ENCODE peak calls at places on chromosomes 2 and 18, in five cellular contexts. V is BJ, N is GM06990, Q is astrocyte, O is cardiac fibroblast. Z is an unnamed sample.
A peak's percentile ranks its signal among the peaks of the same experiment; 100 is the strongest.

GRCh38 chr2:159855153-159856140 is 57.4 kb upstream of the CD302 start:
- DNase-seq in V (no peak), N (no peak), Q (peak; percentile 4), O (peak; percentile 66), Z (peak; percentile 30)

GRCh38 chr2:21535826-21536225 is 412.1 kb downstream of the TDRD15 start:
- DNase-seq in V (no peak), N (no peak), Q (no peak), O (no peak), Z (no peak)

GRCh38 chr2:218010116-218010837 is 7.5 kb upstream of the TNS1 start:
- DNase-seq in V (no peak), N (no peak), Q (no peak), O (peak; percentile 58), Z (no peak)

GRCh38 chr2:113077921-113078320 is 10.2 kb downstream of the IL1F10 start:
- DNase-seq in V (no peak), N (no peak), Q (peak; percentile 32), O (no peak), Z (no peak)

GRCh38 chr18:43949291-43949690 is 672.0 kb upstream of the SYT4 start:
- DNase-seq in V (no peak), N (no peak), Q (no peak), O (no peak), Z (no peak)

GRCh38 chr18:46481048-46481846 is 175.8 kb downstream of the LOXHD1 start:
- DNase-seq in V (no peak), N (no peak), Q (peak; percentile 12), O (peak; percentile 55), Z (peak; percentile 48)

GRCh38 chr2:185510060-185510459 is 228.5 kb upstream of the FSIP2 start:
- DNase-seq in V (no peak), N (no peak), Q (no peak), O (no peak), Z (no peak)

GRCh38 chr2:124913873-124914272 is 888.8 kb downstream of the CNTNAP5 start:
- DNase-seq in V (no peak), N (no peak), Q (peak; percentile 3), O (no peak), Z (no peak)

GRCh38 chr2:112021781-112022231 is 33.3 kb upstream of the TMEM87B start:
- DNase-seq in V (no peak), N (no peak), Q (peak; percentile 70), O (no peak), Z (peak; percentile 6)

GRCh38 chr2:240586919-240587800 is 626 bp downstream of the CAPN10 start:
- DNase-seq in V (no peak), N (no peak), Q (no peak), O (peak; percentile 18), Z (no peak)

GRCh38 chr18:9483526-9483925 is 8.2 kb downstream of the RALBP1 start:
- DNase-seq in V (no peak), N (no peak), Q (no peak), O (no peak), Z (no peak)

GRCh38 chr18:27185025-27185763 is at the start of gene CHST9:
- DNase-seq in V (no peak), N (peak; percentile 1), Q (no peak), O (no peak), Z (no peak)

GRCh38 chr2:172196768-172197322 is 94.1 kb upstream of the DLX2 start:
- DNase-seq in V (no peak), N (no peak), Q (peak; percentile 84), O (peak; percentile 22), Z (peak; percentile 50)

GRCh38 chr2:69646714-69647113 is 3.2 kb upstream of the AAK1 start:
- DNase-seq in V (no peak), N (no peak), Q (no peak), O (no peak), Z (no peak)

GRCh38 chr2:133986076-133986837 is 267.6 kb upstream of the MGAT5 start:
- DNase-seq in V (no peak), N (no peak), Q (peak; percentile 60), O (peak; percentile 13), Z (peak; percentile 60)

GRCh38 chr2:101330253-101330921 is 21.9 kb upstream of the RNF149 start:
- DNase-seq in V (no peak), N (no peak), Q (peak; percentile 29), O (peak; percentile 40), Z (no peak)

GRCh38 chr2:101329026-101329425 is 20.5 kb upstream of the RNF149 start:
- DNase-seq in V (no peak), N (no peak), Q (no peak), O (no peak), Z (no peak)

GRCh38 chr2:101327863-101328394 is 19.4 kb upstream of the RNF149 start:
- DNase-seq in V (no peak), N (no peak), Q (no peak), O (no peak), Z (no peak)

GRCh38 chr2:101331202-101331601 is 22.7 kb upstream of the RNF149 start:
- DNase-seq in V (no peak), N (no peak), Q (no peak), O (no peak), Z (no peak)

DNA sequence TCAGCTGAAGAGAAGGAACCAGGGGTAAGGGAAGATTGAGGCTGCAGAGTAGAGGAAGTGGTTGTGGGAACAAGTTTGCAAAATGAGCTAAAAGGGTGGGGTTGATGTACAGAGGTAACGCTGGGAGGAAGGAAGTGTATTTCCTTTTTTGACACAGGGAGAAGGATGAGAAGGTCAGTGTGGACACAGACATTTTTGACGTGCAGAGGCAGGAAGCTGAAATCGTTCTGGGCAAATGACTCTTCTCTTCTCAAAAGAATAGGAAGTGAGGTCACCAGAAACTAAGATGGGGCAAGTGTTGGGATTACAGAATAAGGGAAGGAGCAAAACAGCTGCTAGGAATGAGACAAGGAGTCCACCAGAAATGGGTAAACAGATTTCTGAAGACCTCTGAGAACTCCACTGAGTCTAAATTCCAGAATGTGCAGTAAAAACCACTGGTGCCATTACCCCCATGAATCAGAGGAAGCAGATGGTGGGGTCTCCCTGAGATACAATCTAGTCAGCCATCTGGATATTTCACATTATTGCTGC is 20.0 kb upstream of the RNF149 start:
- DNase-seq in V (no peak), N (no peak), Q (peak; percentile 82), O (peak; percentile 47), Z (no peak)
- H3K4me3 ChIP-seq in V (no peak overlapping the region), N (no peak overlapping the region), Q (no peak overlapping the region), O (no peak overlapping the region), Z (no peak overlapping the region)

GRCh38 chr2:158825021-158825420 is 29.9 kb downstream of the DAPL1 start:
- DNase-seq in V (no peak), N (no peak), Q (no peak), O (no peak), Z (no peak)

GRCh38 chr2:158822212-158822611 is 27.1 kb downstream of the DAPL1 start:
- DNase-seq in V (no peak), N (no peak), Q (peak; percentile 41), O (no peak), Z (no peak)

GRCh38 chr2:158828378-158829136 is 33.4 kb downstream of the DAPL1 start:
- DNase-seq in V (no peak), N (no peak), Q (peak; percentile 70), O (peak; percentile 67), Z (peak; percentile 79)

GRCh38 chr2:158823838-158824237 is 28.7 kb downstream of the DAPL1 start:
- DNase-seq in V (no peak), N (no peak), Q (no peak), O (no peak), Z (no peak)

GRCh38 chr2:158826965-158827364 is 31.8 kb downstream of the DAPL1 start:
- DNase-seq in V (no peak), N (no peak), Q (no peak), O (no peak), Z (no peak)
- TF ChIP-seq CTCF in V (no peak), N (no peak), Q (no peak), O (no peak), Z (no peak)

GRCh38 chr18:48940854-48941531 is 9.8 kb downstream of the SMAD7 start:
- DNase-seq in V (no peak), N (peak; percentile 66), Q (no peak), O (no peak), Z (no peak)
- H3K4me3 ChIP-seq in V (no peak overlapping the region), N (no peak overlapping the region), Q (peak overlapping the region; percentile 32), O (no peak overlapping the region), Z (peak overlapping the region; percentile 33)

GRCh38 chr18:62399781-62400308 is 74.7 kb downstream of the TNFRSF11A start:
- DNase-seq in V (no peak), N (no peak), Q (no peak), O (peak; percentile 15), Z (no peak)
- TF ChIP-seq CTCF in V (no peak), N (peak; percentile 29), Q (peak; percentile 4), O (peak; percentile 20), Z (no peak)

DNA sequence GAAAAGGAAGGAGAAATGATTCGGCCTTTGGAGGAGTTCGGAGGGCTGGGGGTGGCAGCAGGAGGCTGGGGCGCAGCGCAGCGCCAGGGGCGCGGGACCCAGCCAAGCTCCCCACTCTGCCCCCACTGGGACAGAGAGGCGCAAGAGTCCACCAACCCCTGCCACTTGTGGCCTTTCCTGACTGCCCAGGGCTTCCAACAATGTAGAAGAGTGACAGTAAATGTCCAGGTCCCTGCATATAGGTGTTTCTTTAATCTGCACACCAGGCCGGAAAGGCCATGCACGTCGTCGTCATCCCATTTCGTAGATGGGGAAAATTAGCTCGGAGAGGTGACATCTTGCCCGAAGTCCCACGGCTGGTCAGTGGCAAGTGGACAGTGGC is 96.6 kb downstream of the INHBB start:
- DNase-seq in V (no peak), N (no peak), Q (no peak), O (no peak), Z (no peak)
- H3K4me3 ChIP-seq in V (no peak overlapping the region), N (no peak overlapping the region), Q (peak overlapping the region; percentile 50), O (peak overlapping the region; percentile 21), Z (no peak overlapping the region)

GRCh38 chr2:45935791-45936622 is 284.5 kb downstream of the PRKCE start:
- DNase-seq in V (peak; percentile 94), N (peak; percentile 35), Q (peak; percentile 98), O (peak; percentile 97), Z (peak; percentile 98)
- TF ChIP-seq CTCF in V (peak; percentile 78), N (peak; percentile 61), Q (peak; percentile 67), O (peak; percentile 72), Z (peak; percentile 75)

GRCh38 chr2:47345584-47345913 is 57.4 kb upstream of the MSH2 start:
- DNase-seq in V (no peak), N (no peak), Q (no peak), O (no peak), Z (no peak)

GRCh38 chr2:47346107-47346506 is 56.8 kb upstream of the MSH2 start:
- DNase-seq in V (no peak), N (no peak), Q (no peak), O (no peak), Z (no peak)

GRCh38 chr2:47346669-47347068 is 56.3 kb upstream of the MSH2 start:
- DNase-seq in V (no peak), N (no peak), Q (no peak), O (no peak), Z (no peak)

GRCh38 chr2:47339745-47340541 is 63.0 kb upstream of the MSH2 start:
- DNase-seq in V (no peak), N (no peak), Q (peak; percentile 26), O (no peak), Z (peak; percentile 56)

DNA sequence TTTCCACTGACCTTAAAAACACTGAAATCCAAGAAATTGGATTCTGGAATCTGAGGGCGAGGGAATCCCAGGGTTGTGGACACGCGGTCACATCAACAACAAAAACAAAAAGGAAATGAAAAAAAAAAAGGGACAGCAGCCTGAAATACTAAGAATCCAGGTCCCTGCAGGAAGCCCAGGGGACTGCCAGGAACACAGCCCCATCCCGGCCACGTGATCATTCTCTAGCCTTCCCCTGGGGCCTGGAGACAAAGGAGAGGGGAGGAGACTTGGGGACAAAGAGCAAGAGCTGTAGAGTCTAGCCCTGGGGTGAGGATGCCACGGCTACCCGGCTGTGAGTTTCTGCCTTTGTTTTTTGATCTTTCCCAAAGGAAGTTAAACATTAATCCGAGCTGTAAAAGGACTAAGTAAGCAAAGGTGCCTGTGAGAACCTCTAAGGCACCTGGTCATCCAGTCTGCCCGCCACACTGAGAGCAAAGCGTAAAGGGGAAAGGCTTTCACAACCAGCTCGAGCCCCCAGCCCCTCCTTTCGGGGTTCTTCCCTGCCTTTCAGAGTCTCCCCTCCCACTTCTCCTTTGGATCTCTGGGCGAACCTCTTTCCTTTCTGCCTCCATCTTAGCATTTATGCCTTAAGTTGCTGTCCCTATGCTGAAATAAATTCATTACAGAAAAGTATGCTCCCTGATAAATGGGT is 57.9 kb upstream of the MSH2 start:
- DNase-seq in V (peak; percentile 51), N (no peak), Q (peak; percentile 80), O (peak; percentile 67), Z (no peak)
- H3K4me3 ChIP-seq in V (peak overlapping the region; percentile 27), N (no peak overlapping the region), Q (peak overlapping the region; percentile 62), O (peak overlapping the region; percentile 34), Z (no peak overlapping the region)